ENCODE peak calls at places on chromosomes 12 and 14, in four cellular contexts. F is endodermal cell, O is DMS153, P is progenitor cell of endocrine pancreas. U is an unnamed sample.

GRCh38 chr12:20319374-20319773 is 49.0 kb upstream of the PDE3A start:
- DNase-seq in P (no peak), F (peak; percentile 41), O (no peak), U (no peak)

GRCh38 chr14:57732886-57733285 is 133.0 kb downstream of the SLC35F4 start:
- DNase-seq in F (no peak), P (no peak), O (no peak), U (no peak)

GRCh38 chr12:63949902-63950301 is 105.4 kb downstream of the SRGAP1 start:
- DNase-seq in F (no peak), P (no peak), O (no peak), U (no peak)

GRCh38 chr12:293199-293598 is 30.6 kb upstream of the SLC6A13 start:
- DNase-seq in F (no peak), P (no peak), O (no peak), U (no peak)

GRCh38 chr12:1993871-1994371 is 10.3 kb downstream of the DCP1B start:
- DNase-seq in F (no peak), O (no peak), P (no peak), U (no peak)

GRCh38 chr12:49975370-49975761 is 2.6 kb downstream of the AQP6 start:
- DNase-seq in P (no peak), O (no peak), F (peak; percentile 78), U (no peak)

GRCh38 chr14:50785506-50786063 is 45.4 kb downstream of the NIN start:
- DNase-seq in O (no peak), F (peak; percentile 65), P (no peak), U (no peak)

GRCh38 chr14:64447890-64448667 is 17.2 kb upstream of the AKAP5 start:
- DNase-seq in P (no peak), O (no peak), F (no peak), U (no peak)

GRCh38 chr14:40374221-40374620 is 942.0 kb upstream of the FBXO33 start:
- DNase-seq in O (no peak), F (no peak), P (no peak), U (no peak)

GRCh38 chr14:105894125-105894977 is 368.0 kb downstream of the TMEM121 start:
- DNase-seq in O (no peak), F (peak; percentile 8), P (no peak), U (no peak)

GRCh38 chr14:68807148-68807600 is 14.3 kb upstream of the ZFP36L1 start:
- DNase-seq in F (peak; percentile 48), P (no peak), O (peak; percentile 42), U (no peak)

GRCh38 chr12:95836630-95837239 is 22.0 kb upstream of the SNRPF start:
- DNase-seq in P (no peak), O (no peak), F (no peak), U (no peak)

GRCh38 chr14:33808187-33808586 is 142.7 kb downstream of the EGLN3 start:
- DNase-seq in F (no peak), P (no peak), O (no peak), U (no peak)

GRCh38 chr14:103204852-103205540 is 81.7 kb downstream of the TNFAIP2 start:
- DNase-seq in F (no peak), P (no peak), O (no peak), U (no peak)

GRCh38 chr12:51793201-51793600 is 55.3 kb downstream of the FIGNL2 start:
- DNase-seq in O (no peak), P (no peak), F (no peak), U (no peak)

GRCh38 chr12:21566907-21567355 is 37.7 kb downstream of the GYS2 start:
- DNase-seq in F (no peak), P (no peak), O (no peak), U (no peak)

GRCh38 chr12:11839093-11839641 is 189.7 kb downstream of the ETV6 start:
- DNase-seq in F (no peak), P (no peak), O (peak; percentile 71), U (peak; percentile 38)

GRCh38 chr12:118694128-118694775 is 287.1 kb upstream of the SRRM4 start:
- DNase-seq in O (no peak), P (no peak), F (no peak), U (no peak)

GRCh38 chr12:51536159-51536558 is 54.9 kb upstream of the SCN8A start:
- DNase-seq in O (no peak), F (no peak), P (no peak), U (no peak)

GRCh38 chr12:100359822-100360221 is 2.9 kb downstream of the SLC17A8 start:
- DNase-seq in O (no peak), F (peak; percentile 13), P (no peak), U (peak; percentile 51)

GRCh38 chr12:95417372-95417771 is 56.6 kb upstream of the METAP2 start:
- DNase-seq in F (no peak), O (no peak), P (no peak), U (no peak)

GRCh38 chr12:61538951-61539350 is 721.3 kb upstream of the USP15 start:
- DNase-seq in F (peak; percentile 67), O (no peak), P (no peak), U (no peak)

GRCh38 chr12:120710805-120711296 is 593 bp downstream of the UNC119B start:
- DNase-seq in F (peak; percentile 78), P (peak; percentile 34), O (no peak), U (no peak)

GRCh38 chr12:75208851-75209781 is 523 bp downstream of the KCNC2 start:
- DNase-seq in P (peak; percentile 71), O (no peak), F (peak; percentile 96), U (no peak)

GRCh38 chr12:2046959-2047358 is 5.8 kb upstream of the CACNA1C start:
- DNase-seq in P (no peak), O (no peak), F (no peak), U (no peak)

GRCh38 chr12:104713444-104713843 is 244.6 kb downstream of the SLC41A2 start:
- DNase-seq in F (no peak), P (no peak), O (no peak), U (no peak)

GRCh38 chr12:75852956-75853355 is 178.6 kb downstream of the PHLDA1 start:
- DNase-seq in F (no peak), O (no peak), P (no peak), U (no peak)

GRCh38 chr12:77124767-77125166 is 59.4 kb upstream of the E2F7 start:
- DNase-seq in F (no peak), P (no peak), O (no peak), U (peak; percentile 32)

GRCh38 chr12:45879363-45879895 is 110.9 kb downstream of the SCAF11 start:
- DNase-seq in P (no peak), F (no peak), O (no peak), U (no peak)

GRCh38 chr12:93533310-93533709 is 39.2 kb upstream of the SOCS2 start:
- DNase-seq in P (no peak), F (peak; percentile 22), O (no peak), U (no peak)

GRCh38 chr14:44369401-44370123 is 137.5 kb downstream of the FSCB start:
- DNase-seq in P (no peak), O (no peak), F (no peak), U (no peak)

GRCh38 chr12:128737292-128737966 is 86.3 kb downstream of the SLC15A4 start:
- DNase-seq in F (no peak), P (no peak), O (no peak), U (no peak)

GRCh38 chr12:108342985-108343384 is 3.9 kb upstream of the CMKLR1 start:
- DNase-seq in P (no peak), O (no peak), F (no peak), U (no peak)

GRCh38 chr12:56257491-56258067 is 605 bp downstream of the ANKRD52 start:
- DNase-seq in O (no peak), F (peak; percentile 93), P (no peak), U (no peak)

GRCh38 chr14:47606601-47607000 is 68.8 kb downstream of the MDGA2 start:
- DNase-seq in F (no peak), O (no peak), P (no peak), U (no peak)

GRCh38 chr14:92964124-92965109 is 41.5 kb downstream of the CHGA start:
- DNase-seq in O (no peak), F (no peak), P (no peak), U (no peak)

U was measured in A172.